ENCODE peak calls at places on chromosomes 4 and X, in six cellular contexts. One of them, this sample, is unnamed.
A peak's percentile ranks its signal among the peaks of the same experiment; 100 is the strongest.

GRCh38 chr4:87152310-87153061 is 67.9 kb downstream of the KLHL8 start:
- DNase-seq in IMR-90: no peak
- DNase-seq in lung: no peak
- DNase-seq in CD8-positive, alpha-beta memory T cell: no peak
- DNase-seq in adrenal gland: no peak
- DNase-seq in adipocyte: no peak
- DNase-seq in this sample: peak; percentile 64

GRCh38 chr4:40251366-40251765 is 54.5 kb downstream of the RHOH start:
- DNase-seq in IMR-90: no peak
- DNase-seq in lung: no peak
- DNase-seq in CD8-positive, alpha-beta memory T cell: no peak
- DNase-seq in adrenal gland: no peak
- DNase-seq in adipocyte: no peak
- DNase-seq in this sample: no peak

GRCh38 chrX:118337687-118338086 is 8.2 kb upstream of the WDR44 start:
- DNase-seq in IMR-90: no peak
- DNase-seq in lung: no peak
- DNase-seq in CD8-positive, alpha-beta memory T cell: no peak
- DNase-seq in adrenal gland: no peak
- DNase-seq in adipocyte: no peak
- DNase-seq in this sample: no peak

GRCh38 chr4:96326846-96327245 is 487.0 kb downstream of the PDHA2 start:
- DNase-seq in IMR-90: no peak
- DNase-seq in lung: no peak
- DNase-seq in CD8-positive, alpha-beta memory T cell: no peak
- DNase-seq in adrenal gland: no peak
- DNase-seq in adipocyte: no peak
- DNase-seq in this sample: no peak

GRCh38 chrX:39528161-39528560 is 569.6 kb downstream of the BCOR start:
- DNase-seq in IMR-90: no peak
- DNase-seq in lung: no peak
- DNase-seq in CD8-positive, alpha-beta memory T cell: no peak
- DNase-seq in adrenal gland: no peak
- DNase-seq in adipocyte: no peak
- DNase-seq in this sample: no peak

GRCh38 chr4:120299631-120300030 is 233.0 kb upstream of the MAD2L1 start:
- DNase-seq in IMR-90: no peak
- DNase-seq in lung: no peak
- DNase-seq in CD8-positive, alpha-beta memory T cell: no peak
- DNase-seq in adrenal gland: no peak
- DNase-seq in adipocyte: no peak
- DNase-seq in this sample: no peak

GRCh38 chr4:94352996-94353395 is 10.4 kb upstream of the HPGDS start:
- DNase-seq in IMR-90: no peak
- DNase-seq in lung: no peak
- DNase-seq in CD8-positive, alpha-beta memory T cell: no peak
- DNase-seq in adrenal gland: no peak
- DNase-seq in adipocyte: peak; percentile 31
- DNase-seq in this sample: no peak

GRCh38 chr4:169730564-169730963 is 27.2 kb downstream of the HPF1 start:
- DNase-seq in IMR-90: no peak
- DNase-seq in lung: no peak
- DNase-seq in CD8-positive, alpha-beta memory T cell: no peak
- DNase-seq in adrenal gland: no peak
- DNase-seq in adipocyte: no peak
- DNase-seq in this sample: no peak

GRCh38 chr4:174213734-174214101 is 69.7 kb downstream of the FBXO8 start:
- DNase-seq in IMR-90: no peak
- DNase-seq in lung: no peak
- DNase-seq in CD8-positive, alpha-beta memory T cell: no peak
- DNase-seq in adrenal gland: no peak
- DNase-seq in adipocyte: no peak
- DNase-seq in this sample: no peak

GRCh38 chrX:500481-501010 is 113.8 kb upstream of the PPP2R3B start:
- DNase-seq in IMR-90: no peak
- DNase-seq in lung: no peak
- DNase-seq in CD8-positive, alpha-beta memory T cell: no peak
- DNase-seq in adrenal gland: no peak
- DNase-seq in adipocyte: no peak
- DNase-seq in this sample: no peak

GRCh38 chr4:102477657-102478056 is 23.5 kb upstream of the NFKB1 start:
- DNase-seq in IMR-90: peak; percentile 52
- DNase-seq in lung: no peak
- DNase-seq in CD8-positive, alpha-beta memory T cell: no peak
- DNase-seq in adrenal gland: no peak
- DNase-seq in adipocyte: no peak
- DNase-seq in this sample: no peak

GRCh38 chr4:156158747-156159146 is 205.1 kb upstream of the CTSO start:
- DNase-seq in IMR-90: no peak
- DNase-seq in lung: no peak
- DNase-seq in CD8-positive, alpha-beta memory T cell: no peak
- DNase-seq in adrenal gland: no peak
- DNase-seq in adipocyte: no peak
- DNase-seq in this sample: no peak

GRCh38 chr4:146243141-146243882 is 29.0 kb downstream of the REELD1 start:
- DNase-seq in IMR-90: peak; percentile 37
- DNase-seq in lung: no peak
- DNase-seq in CD8-positive, alpha-beta memory T cell: peak; percentile 16
- DNase-seq in adrenal gland: no peak
- DNase-seq in adipocyte: no peak
- DNase-seq in this sample: no peak

GRCh38 chr4:74098628-74098995 is 383 bp downstream of the CXCL2 start:
- DNase-seq in IMR-90: no peak
- DNase-seq in lung: no peak
- DNase-seq in CD8-positive, alpha-beta memory T cell: no peak
- DNase-seq in adrenal gland: no peak
- DNase-seq in adipocyte: no peak
- DNase-seq in this sample: no peak

GRCh38 chr4:173218411-173219125 is 50.0 kb downstream of the GALNT7 start:
- DNase-seq in IMR-90: peak; percentile 73
- DNase-seq in lung: no peak
- DNase-seq in CD8-positive, alpha-beta memory T cell: no peak
- DNase-seq in adrenal gland: no peak
- DNase-seq in adipocyte: peak; percentile 51
- DNase-seq in this sample: no peak

DNA sequence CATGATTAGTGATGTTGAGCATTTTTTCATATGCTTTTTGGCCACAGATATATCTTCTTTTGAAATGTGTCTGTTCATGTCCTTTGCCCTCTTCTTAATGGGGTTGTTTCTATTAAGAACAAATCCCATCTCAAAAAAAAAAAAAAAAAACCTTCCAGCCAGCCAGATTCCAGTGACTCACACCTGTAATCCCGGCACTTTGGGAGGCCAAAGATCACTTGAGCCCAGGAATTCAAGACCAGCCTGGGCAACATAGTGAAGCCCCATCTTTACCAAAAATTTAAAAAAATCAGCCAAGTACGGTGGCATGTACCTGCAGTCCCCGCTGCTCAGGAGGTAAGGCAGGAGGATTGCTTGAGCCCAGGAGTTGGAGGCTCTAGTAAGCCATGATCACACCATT is 5.1 kb downstream of the RAB33B start:
- DNase-seq in IMR-90: no peak
- DNase-seq in lung: no peak
- DNase-seq in CD8-positive, alpha-beta memory T cell: no peak
- DNase-seq in adrenal gland: no peak
- DNase-seq in adipocyte: peak; percentile 7
- DNase-seq in this sample: no peak
- H3K4me1 ChIP-seq in IMR-90: peaks cover 3% of the 10 kb centered on the region
- H3K4me1 ChIP-seq in lung: peaks cover 16% of the 10 kb centered on the region
- H3K4me1 ChIP-seq in CD8-positive, alpha-beta memory T cell: peaks cover 42% of the 10 kb centered on the region
- H3K4me1 ChIP-seq in adrenal gland: peaks cover 16% of the 10 kb centered on the region
- H3K4me1 ChIP-seq in adipocyte: peaks cover 36% of the 10 kb centered on the region
- H3K4me1 ChIP-seq in this sample: peaks cover 19% of the 10 kb centered on the region

GRCh38 chrX:69466546-69466945 is 37.6 kb upstream of the NALF2 start:
- DNase-seq in IMR-90: no peak
- DNase-seq in lung: no peak
- DNase-seq in CD8-positive, alpha-beta memory T cell: no peak
- DNase-seq in adrenal gland: no peak
- DNase-seq in adipocyte: no peak
- DNase-seq in this sample: no peak

DNA sequence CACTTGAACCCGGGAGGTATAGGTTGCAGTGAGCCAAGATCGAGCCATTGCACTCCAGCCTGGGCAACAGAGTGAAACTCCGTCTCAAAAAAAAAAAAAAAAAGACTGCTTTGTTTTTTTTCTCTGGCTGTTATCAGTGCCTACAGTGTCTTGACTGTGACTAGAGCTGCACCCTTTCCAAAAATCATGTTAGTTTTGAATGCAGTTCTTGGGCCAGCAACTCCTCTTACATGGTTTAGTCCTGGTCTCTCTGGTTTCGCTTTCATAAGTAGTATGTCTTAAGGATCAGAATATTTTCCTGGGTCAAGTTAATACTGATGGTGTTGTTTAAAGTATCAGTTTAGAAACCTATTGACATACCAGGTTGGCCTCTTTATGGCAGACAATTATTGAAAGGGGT is 34.2 kb upstream of the NALF2 start:
- DNase-seq in IMR-90: no peak
- DNase-seq in lung: no peak
- DNase-seq in CD8-positive, alpha-beta memory T cell: no peak
- DNase-seq in adrenal gland: no peak
- DNase-seq in adipocyte: no peak
- DNase-seq in this sample: no peak
- H3K27me3 ChIP-seq in IMR-90: no peaks in the 10 kb centered on the region
- H3K27me3 ChIP-seq in lung: peaks cover 3% of the 10 kb centered on the region
- H3K27me3 ChIP-seq in CD8-positive, alpha-beta memory T cell: no peaks in the 10 kb centered on the region
- H3K27me3 ChIP-seq in adrenal gland: peaks cover 60% of the 10 kb centered on the region
- H3K27me3 ChIP-seq in adipocyte: peaks cover 40% of the 10 kb centered on the region
- H3K27me3 ChIP-seq in this sample: no peaks in the 10 kb centered on the region

GRCh38 chr4:15779336-15779735 is 1.2 kb downstream of the CD38 start:
- DNase-seq in IMR-90: peak; percentile 53
- DNase-seq in lung: peak; percentile 67
- DNase-seq in CD8-positive, alpha-beta memory T cell: no peak
- DNase-seq in adrenal gland: peak; percentile 61
- DNase-seq in adipocyte: peak; percentile 69
- DNase-seq in this sample: peak; percentile 40

GRCh38 chr4:15778191-15778741 is at the start of gene CD38:
- DNase-seq in IMR-90: no peak
- DNase-seq in lung: peak; percentile 43
- DNase-seq in CD8-positive, alpha-beta memory T cell: no peak
- DNase-seq in adrenal gland: no peak
- DNase-seq in adipocyte: no peak
- DNase-seq in this sample: peak; percentile 13

GRCh38 chr4:15778742-15779231 is 659 bp downstream of the CD38 start:
- DNase-seq in IMR-90: no peak
- DNase-seq in lung: peak; percentile 48
- DNase-seq in CD8-positive, alpha-beta memory T cell: peak; percentile 53
- DNase-seq in adrenal gland: no peak
- DNase-seq in adipocyte: peak; percentile 25
- DNase-seq in this sample: peak; percentile 53

GRCh38 chr4:15777697-15778096 is 431 bp upstream of the CD38 start:
- DNase-seq in IMR-90: no peak
- DNase-seq in lung: no peak
- DNase-seq in CD8-positive, alpha-beta memory T cell: no peak
- DNase-seq in adrenal gland: no peak
- DNase-seq in adipocyte: no peak
- DNase-seq in this sample: no peak

DNA sequence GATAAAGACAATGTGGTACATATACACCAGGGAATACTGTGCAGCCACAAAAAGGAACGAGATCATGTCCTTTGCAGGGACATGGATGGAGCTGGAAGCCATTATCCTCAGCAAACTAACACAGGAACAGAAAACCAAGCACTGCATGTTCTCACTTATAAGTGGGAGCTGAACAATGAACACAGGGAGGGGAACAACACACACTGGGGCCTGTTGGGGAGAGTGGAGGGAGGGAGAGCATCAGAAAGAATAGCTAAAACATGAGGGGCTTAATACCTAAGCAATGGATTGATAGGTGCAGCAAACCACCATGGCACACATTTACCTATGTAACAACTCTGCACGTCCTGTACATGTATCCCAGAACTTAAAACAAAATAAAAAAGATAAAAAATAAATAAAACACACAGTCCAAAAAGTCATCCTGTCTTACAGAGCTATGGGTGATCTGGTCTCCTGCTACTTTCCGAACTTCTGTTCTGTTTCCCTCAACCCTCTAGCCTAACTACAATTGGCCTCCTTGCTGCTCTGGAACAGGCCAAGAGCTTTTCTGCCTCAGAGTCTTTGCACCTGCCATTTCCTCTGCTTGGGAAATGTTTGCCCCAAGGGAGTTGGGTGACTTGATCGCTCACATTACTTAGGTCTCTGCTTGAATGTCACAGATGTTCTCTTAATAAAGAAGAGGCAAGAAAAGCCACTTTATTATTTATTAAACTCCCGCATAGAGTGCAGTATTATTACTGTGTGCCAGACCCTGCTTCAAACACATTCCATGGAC is 1.1 kb upstream of the CD38 start:
- DNase-seq in IMR-90: no peak
- DNase-seq in lung: no peak
- DNase-seq in CD8-positive, alpha-beta memory T cell: no peak
- DNase-seq in adrenal gland: no peak
- DNase-seq in adipocyte: no peak
- DNase-seq in this sample: no peak
- H3K4me1 ChIP-seq in IMR-90: no peaks in the 10 kb centered on the region
- H3K4me1 ChIP-seq in lung: peaks cover 3% of the 10 kb centered on the region
- H3K4me1 ChIP-seq in CD8-positive, alpha-beta memory T cell: peaks cover 44% of the 10 kb centered on the region
- H3K4me1 ChIP-seq in adrenal gland: no peaks in the 10 kb centered on the region
- H3K4me1 ChIP-seq in adipocyte: peaks cover 11% of the 10 kb centered on the region
- H3K4me1 ChIP-seq in this sample: peaks cover 8% of the 10 kb centered on the region

GRCh38 chr4:13524504-13525243 is 19.6 kb downstream of the NKX3-2 start:
- DNase-seq in IMR-90: peak; percentile 57
- DNase-seq in lung: no peak
- DNase-seq in CD8-positive, alpha-beta memory T cell: no peak
- DNase-seq in adrenal gland: no peak
- DNase-seq in adipocyte: no peak
- DNase-seq in this sample: no peak
- H3K27me3 ChIP-seq in IMR-90: peaks cover 82% of the 10 kb centered on the region
- H3K27me3 ChIP-seq in lung: peaks cover 15% of the 10 kb centered on the region
- H3K27me3 ChIP-seq in CD8-positive, alpha-beta memory T cell: peaks cover 73% of the 10 kb centered on the region
- H3K27me3 ChIP-seq in adrenal gland: peaks cover 97% of the 10 kb centered on the region
- H3K27me3 ChIP-seq in adipocyte: peaks cover 17% of the 10 kb centered on the region
- H3K27me3 ChIP-seq in this sample: peaks cover 67% of the 10 kb centered on the region

DNA sequence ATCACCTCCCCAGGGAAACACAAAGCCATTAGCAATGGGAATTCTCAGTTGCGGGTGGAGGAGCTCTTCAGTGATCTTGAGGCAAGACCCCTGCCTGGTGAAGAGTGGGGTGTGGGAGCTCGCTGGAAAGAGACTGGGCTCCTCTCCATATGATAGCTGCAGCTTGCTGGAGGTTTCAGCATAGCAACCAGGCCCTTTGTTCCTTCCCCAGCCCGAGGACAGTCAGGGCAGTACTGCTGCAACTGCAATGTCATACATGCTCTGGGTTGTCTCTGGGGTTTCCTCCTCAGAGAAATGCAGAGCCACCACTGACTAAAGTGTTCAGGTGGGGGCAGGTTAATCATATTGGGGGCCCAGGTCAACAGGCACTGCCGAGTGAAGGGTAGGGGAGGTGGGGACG is 81.3 kb downstream of the ARHGAP24 start:
- DNase-seq in IMR-90: no peak
- DNase-seq in lung: no peak
- DNase-seq in CD8-positive, alpha-beta memory T cell: no peak
- DNase-seq in adrenal gland: no peak
- DNase-seq in adipocyte: no peak
- DNase-seq in this sample: no peak
- H3K4me1 ChIP-seq in IMR-90: no peaks in the 10 kb centered on the region
- H3K4me1 ChIP-seq in lung: no peaks in the 10 kb centered on the region
- H3K4me1 ChIP-seq in CD8-positive, alpha-beta memory T cell: no peaks in the 10 kb centered on the region
- H3K4me1 ChIP-seq in adrenal gland: no peaks in the 10 kb centered on the region
- H3K4me1 ChIP-seq in adipocyte: peaks cover 10% of the 10 kb centered on the region
- H3K4me1 ChIP-seq in this sample: no peaks in the 10 kb centered on the region